ENCODE peak calls at places on chromosomes 6 and 20, in seven cellular contexts. L is HS-27A; F is LoVo; W is activated naive CD8-positive, alpha-beta T cell treated with anti-CD3 and anti-CD28 coated beads for 36 hours; K is central memory CD4-positive, alpha-beta T cell; Y is thoracic aorta; D is activated naive CD4-positive, alpha-beta T cell. P is an unnamed sample.

GRCh38 chr6:90226257-90226656 is 70.4 kb downstream of the BACH2 start:
- DNase-seq in K (no peak), F (no peak), W (no peak), D (no peak), L (no peak), Y (no peak), P (no peak)

GRCh38 chr6:5468586-5468985 is 207.3 kb downstream of the FARS2 start:
- DNase-seq in F (no peak), L (no peak), D (no peak), K (no peak), Y (no peak), W (no peak), P (no peak)

GRCh38 chr20:50729925-50730764 is 1.2 kb upstream of the PARD6B start:
- DNase-seq in W (no peak), K (no peak), L (no peak), F (no peak), Y (peak), D (no peak), P (no peak)

GRCh38 chr20:58991720-58992119 is 10.7 kb downstream of the NELFCD start:
- DNase-seq in F (no peak), K (no peak), W (no peak), L (no peak), D (no peak), Y (no peak), P (no peak)

GRCh38 chr6:33344771-33345697 is 27.5 kb upstream of the ZBTB22 start:
- DNase-seq in W (peak), K (peak), D (peak), Y (peak), L (no peak), F (peak), P (no peak)

GRCh38 chr6:2414885-2415523 is 169.6 kb upstream of the GMDS start:
- DNase-seq in F (no peak), W (no peak), K (no peak), L (no peak), D (no peak), Y (no peak), P (no peak)

GRCh38 chr6:151093706-151094105 is 146.1 kb upstream of the AKAP12 start:
- DNase-seq in Y (no peak), F (no peak), D (no peak), L (no peak), K (no peak), W (no peak), P (no peak)

GRCh38 chr6:17584241-17584803 is 15.8 kb upstream of the FAM8A1 start:
- DNase-seq in D (no peak), K (peak), L (peak), F (peak), Y (no peak), W (no peak), P (no peak)

GRCh38 chr6:105995403-105995699 is 90.8 kb upstream of the PRDM1 start:
- DNase-seq in Y (no peak), F (peak), D (no peak), W (no peak), L (no peak), K (no peak), P (no peak)

GRCh38 chr6:24777227-24777626 is 2.5 kb downstream of the GMNN start:
- DNase-seq in D (no peak), L (no peak), K (no peak), Y (no peak), F (no peak), W (no peak), P (no peak)

GRCh38 chr6:158481612-158482473 is 78.0 kb upstream of the TMEM181 start:
- DNase-seq in L (peak), K (no peak), W (no peak), F (no peak), D (no peak), Y (no peak), P (peak)

GRCh38 chr20:23419995-23420901 is 1.0 kb downstream of the NAPB start:
- DNase-seq in L (peak), Y (no peak), D (no peak), K (peak), F (peak), W (peak), P (no peak)

GRCh38 chr20:10185741-10186558 is 32.7 kb upstream of the SNAP25 start:
- DNase-seq in Y (no peak), D (no peak), F (no peak), L (no peak), W (no peak), K (no peak), P (no peak)

GRCh38 chr20:5864873-5865582 is 85.3 kb downstream of the TRMT6 start:
- DNase-seq in K (peak), F (no peak), D (no peak), L (no peak), Y (no peak), W (no peak), P (no peak)

GRCh38 chr20:34396408-34396807 is 33.3 kb downstream of the ITCH start:
- DNase-seq in D (no peak), W (no peak), K (no peak), Y (no peak), L (no peak), F (no peak), P (no peak)

GRCh38 chr6:13466304-13467215 is 20.8 kb downstream of the GFOD1 start:
- DNase-seq in W (peak), F (no peak), L (no peak), D (no peak), K (no peak), Y (no peak), P (no peak)

GRCh38 chr20:45506927-45507820 is 8.2 kb downstream of the SPINT3 start:
- DNase-seq in Y (no peak), D (no peak), K (no peak), L (no peak), F (no peak), W (no peak), P (no peak)

GRCh38 chr20:219290-220115 is 7.6 kb upstream of the DEFB129 start:
- DNase-seq in F (no peak), Y (no peak), D (no peak), K (no peak), L (no peak), W (no peak), P (no peak)

GRCh38 chr6:126716012-126716411 is 376.1 kb downstream of the CENPW start:
- DNase-seq in F (no peak), L (no peak), D (no peak), Y (no peak), W (no peak), K (no peak), P (no peak)

GRCh38 chr6:158630944-158631616 is 13.5 kb downstream of the DYNLT1 start:
- DNase-seq in Y (no peak), F (no peak), W (no peak), K (no peak), D (no peak), L (no peak), P (no peak)

GRCh38 chr6:28537509-28538140 is 11.9 kb downstream of the GPX5 start:
- DNase-seq in D (no peak), Y (no peak), F (no peak), L (no peak), W (peak), K (peak), P (no peak)

GRCh38 chr6:4185846-4186245 is 50.5 kb upstream of the ECI2 start:
- DNase-seq in L (no peak), D (no peak), F (no peak), K (no peak), W (no peak), Y (no peak), P (no peak)

GRCh38 chr20:25005661-25006060 is 13.1 kb upstream of the APMAP start:
- DNase-seq in D (no peak), Y (no peak), W (no peak), F (no peak), L (no peak), K (no peak), P (no peak)

GRCh38 chr20:37873909-37874308 is 29.0 kb upstream of the VSTM2L start:
- DNase-seq in K (no peak), L (no peak), Y (no peak), F (no peak), D (no peak), W (no peak), P (no peak)

GRCh38 chr20:63291811-63292210 is 1.2 kb upstream of the COL20A1 start:
- DNase-seq in L (no peak), W (no peak), K (no peak), F (no peak), Y (no peak), D (no peak), P (no peak)

GRCh38 chr20:38806855-38807655 is 1.6 kb downstream of the PPP1R16B start:
- DNase-seq in D (no peak), F (no peak), W (peak), Y (no peak), L (no peak), K (peak), P (no peak)

GRCh38 chr6:125746731-125747588 is 2.5 kb upstream of the HEY2 start:
- DNase-seq in L (no peak), K (peak), Y (peak), D (no peak), W (peak), F (peak), P (no peak)

GRCh38 chr6:50936277-50936681 is 117.6 kb downstream of the TFAP2B start:
- DNase-seq in L (no peak), Y (no peak), D (no peak), K (no peak), W (no peak), F (no peak), P (no peak)

GRCh38 chr20:47126709-47127108 is 229.8 kb downstream of the ZMYND8 start:
- DNase-seq in W (no peak), L (peak), D (no peak), Y (no peak), F (no peak), K (no peak), P (no peak)

P was measured in GOT3.